ENCODE peak calls at places on chromosomes 2 and 18, in six cellular contexts. E is brain microvascular endothelial cell, W is IMR-90, H is A549, X is GM13976, S is cardiac fibroblast. K is an unnamed sample.
A peak's percentile ranks its signal among the peaks of the same experiment; 100 is the strongest.

GRCh38 chr2:41197781-41198180 is 745.9 kb upstream of the SLC8A1 start:
- DNase-seq in X (no peak), W (no peak), S (peak; percentile 1), H (no peak), E (peak; percentile 28), K (no peak)

GRCh38 chr2:200655918-200656580 is 70.2 kb downstream of the AOX1 start:
- DNase-seq in W (peak; percentile 34), S (peak; percentile 59), E (no peak), H (no peak), X (no peak), K (no peak)

GRCh38 chr2:236174608-236175001 is 6.4 kb upstream of the GBX2 start:
- DNase-seq in S (no peak), W (no peak), X (no peak), E (no peak), H (no peak), K (no peak)

GRCh38 chr2:217419075-217419671 is 559.3 kb upstream of the TNP1 start:
- DNase-seq in H (no peak), W (no peak), S (no peak), E (no peak), X (no peak), K (no peak)

GRCh38 chr18:2222270-2223185 is 348.8 kb downstream of the METTL4 start:
- DNase-seq in S (peak; percentile 6), H (no peak), X (no peak), W (no peak), E (no peak), K (no peak)

GRCh38 chr2:134432438-134432883 is 178.6 kb downstream of the MGAT5 start:
- DNase-seq in X (no peak), S (no peak), W (no peak), H (peak; percentile 38), E (no peak), K (no peak)

GRCh38 chr2:126788113-126788512 is 110.6 kb upstream of the TEX51 start:
- DNase-seq in X (no peak), S (no peak), W (no peak), H (no peak), E (no peak), K (no peak)

GRCh38 chr2:102294802-102295489 is 16.4 kb upstream of the IL1RL1 start:
- DNase-seq in H (no peak), X (no peak), E (peak; percentile 15), W (peak; percentile 87), S (peak; percentile 52), K (no peak)

GRCh38 chr2:59885536-59885935 is 667.9 kb downstream of the BCL11A start:
- DNase-seq in E (no peak), X (no peak), S (no peak), H (no peak), W (no peak), K (no peak)

GRCh38 chr2:182018218-182018617 is 32.6 kb downstream of the PPP1R1C start:
- DNase-seq in W (peak; percentile 62), X (no peak), E (no peak), S (peak; percentile 9), H (no peak), K (no peak)

GRCh38 chr2:55169915-55170314 is 62.2 kb downstream of the CLHC1 start:
- DNase-seq in W (no peak), H (no peak), E (no peak), S (no peak), X (no peak), K (no peak)

GRCh38 chr2:55173422-55174020 is 58.6 kb downstream of the CLHC1 start:
- DNase-seq in W (no peak), S (no peak), E (no peak), H (no peak), X (no peak), K (no peak)

GRCh38 chr2:55180374-55180773 is 51.7 kb downstream of the CLHC1 start:
- DNase-seq in H (no peak), E (no peak), S (no peak), X (no peak), W (no peak), K (no peak)

GRCh38 chr2:55176094-55176415 is 56.0 kb downstream of the CLHC1 start:
- DNase-seq in H (no peak), S (no peak), E (no peak), W (no peak), X (no peak), K (no peak)

GRCh38 chr2:55175254-55176093 is 56.6 kb downstream of the CLHC1 start:
- DNase-seq in H (peak; percentile 87), W (peak; percentile 87), X (peak; percentile 68), E (no peak), S (peak; percentile 80), K (no peak)
- TF ChIP-seq CTCF in H (peak; percentile 95), W (peak; percentile 89), X (peak; percentile 26), E (peak; percentile 36), S (peak; percentile 49), K (peak; percentile 76)

GRCh38 chr18:24176727-24177416 is 38.0 kb downstream of the CABYR start:
- DNase-seq in W (peak; percentile 56), H (peak; percentile 13), E (peak; percentile 44), X (peak; percentile 72), S (peak; percentile 69), K (no peak)

GRCh38 chr18:24181806-24182205 is 42.9 kb downstream of the CABYR start:
- DNase-seq in W (no peak), H (no peak), E (no peak), X (no peak), S (peak; percentile 20), K (no peak)

GRCh38 chr18:24177499-24178133 is 38.8 kb downstream of the CABYR start:
- DNase-seq in E (no peak), X (no peak), W (no peak), S (no peak), H (no peak), K (no peak)

GRCh38 chr18:24185805-24186204 is 46.9 kb downstream of the CABYR start:
- DNase-seq in E (peak; percentile 88), W (peak; percentile 78), X (no peak), S (peak; percentile 46), H (no peak), K (no peak)

GRCh38 chr18:24180048-24180447 is 41.2 kb downstream of the CABYR start:
- DNase-seq in E (no peak), W (no peak), S (no peak), X (no peak), H (no peak), K (no peak)
- TF ChIP-seq CTCF in E (no peak), W (no peak), S (no peak), X (no peak), H (no peak), K (no peak)

DNA sequence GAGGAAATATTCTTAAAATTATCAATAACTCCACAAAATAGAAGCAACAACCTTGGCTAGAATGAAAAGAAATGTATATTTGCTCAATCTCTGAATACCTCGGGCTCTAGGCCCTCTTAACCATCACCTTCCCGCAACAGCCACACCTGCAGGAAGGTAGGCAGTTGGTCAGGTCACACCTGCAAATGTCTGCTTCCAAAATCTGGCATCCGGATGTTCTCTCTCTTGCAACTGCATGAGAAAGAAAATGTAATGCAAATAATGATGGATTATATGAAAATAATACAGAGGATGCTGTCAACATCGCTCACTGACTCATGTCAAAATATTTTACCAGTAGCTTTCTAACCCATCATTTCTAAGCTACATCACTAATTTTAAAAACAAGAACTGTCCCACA is 148.3 kb downstream of the SATB2 start:
- DNase-seq in W (no peak), H (no peak), X (no peak), S (no peak), E (no peak), K (no peak)
- TF ChIP-seq CTCF in W (no peak), H (no peak), X (no peak), S (no peak), E (no peak), K (no peak)

DNA sequence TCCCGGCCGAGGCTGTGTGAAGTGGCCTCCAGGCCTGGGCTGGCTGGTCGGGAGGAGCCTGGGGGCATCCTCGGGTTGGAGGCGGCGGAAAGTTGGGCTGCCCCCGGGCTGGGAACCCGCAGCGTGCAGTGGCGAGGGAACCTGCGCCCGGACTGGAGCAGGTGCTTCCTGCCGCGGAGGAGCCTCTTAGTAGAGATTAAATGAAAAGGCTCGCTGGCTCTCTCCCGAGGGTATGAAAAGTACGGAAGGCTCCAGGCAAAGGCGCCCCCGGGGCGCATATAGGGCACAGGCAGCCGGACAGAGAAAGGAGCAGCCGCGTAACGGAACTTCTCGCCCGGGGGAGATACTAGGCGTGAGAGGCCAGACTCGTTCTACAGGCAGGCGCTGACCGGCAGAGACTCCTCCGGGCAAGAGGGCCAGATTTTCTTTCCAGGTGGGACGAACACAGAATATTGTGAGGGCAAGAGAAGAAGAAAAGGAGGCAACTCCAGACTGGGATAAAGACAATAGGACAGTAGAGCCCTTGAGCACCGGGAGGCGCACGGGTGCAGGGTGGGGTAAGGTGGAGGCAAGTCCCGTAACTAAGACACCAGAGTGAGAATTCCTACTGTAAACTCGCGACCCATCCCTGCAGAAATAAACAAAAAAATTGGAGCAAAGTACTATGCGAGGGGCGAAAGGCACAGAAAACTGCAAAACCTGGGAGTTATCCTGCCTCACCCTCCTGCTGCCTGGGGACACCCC is 828 bp downstream of the CDH2 start:
- DNase-seq in E (no peak), S (peak; percentile 40), H (peak; percentile 13), X (peak; percentile 27), W (peak; percentile 27), K (no peak)
- TF ChIP-seq CTCF in E (no peak), S (no peak), H (no peak), X (no peak), W (no peak), K (no peak)

GRCh38 chr18:63422087-63422861 is at the start of gene VPS4B:
- DNase-seq in W (peak; percentile 99), H (peak; percentile 81), E (peak; percentile 99), X (peak; percentile 99), S (peak; percentile 100), K (peak; percentile 99)
- TF ChIP-seq CTCF in W (no peak), H (no peak), E (no peak), X (no peak), S (no peak), K (peak; percentile 44)

GRCh38 chr2:191231995-191232394 is 13.2 kb upstream of the MYO1B start:
- DNase-seq in W (peak; percentile 48), H (no peak), S (peak; percentile 69), X (no peak), E (no peak), K (no peak)
- TF ChIP-seq CTCF in W (peak; percentile 60), H (peak; percentile 41), S (peak; percentile 60), X (no peak), E (peak; percentile 53), K (peak; percentile 59)

DNA sequence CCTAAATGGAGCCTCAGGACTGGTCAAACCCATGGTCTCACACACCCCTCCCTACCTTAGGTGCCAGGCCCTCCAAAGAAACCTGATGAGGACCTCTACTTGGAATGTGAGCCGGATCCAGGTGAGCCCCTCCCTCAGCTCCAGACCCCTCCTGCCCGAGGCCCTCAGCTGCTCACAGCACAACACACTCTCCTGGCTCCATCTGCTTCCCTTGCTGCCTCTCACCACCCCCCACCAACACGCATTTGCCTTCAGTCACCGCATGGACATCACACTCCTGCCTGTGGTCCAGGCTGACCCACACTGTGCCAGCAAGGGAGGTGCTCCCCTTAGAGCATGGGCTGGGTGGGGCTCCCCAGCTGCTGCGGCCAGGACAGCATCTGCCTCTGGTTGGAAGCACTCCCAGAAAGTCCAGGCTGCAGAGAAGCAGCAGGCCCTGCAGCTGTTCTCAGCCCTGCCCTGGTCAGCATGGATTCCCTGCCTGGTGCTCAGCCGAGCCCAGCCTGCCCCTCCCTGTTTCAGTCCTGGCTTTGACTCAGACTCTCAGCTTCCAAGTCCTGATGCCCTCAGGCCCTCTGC is 15.1 kb downstream of the SH2D6 start:
- DNase-seq in S (peak; percentile 96), E (no peak), H (no peak), W (peak; percentile 96), X (no peak), K (no peak)
- TF ChIP-seq CTCF in S (no peak), E (no peak), H (no peak), W (no peak), X (no peak), K (no peak)

GRCh38 chr2:16617282-16618266 is 48.1 kb downstream of the CYRIA start:
- DNase-seq in W (peak; percentile 56), H (no peak), S (peak; percentile 67), X (no peak), E (peak; percentile 31), K (no peak)
- TF ChIP-seq CTCF in W (peak; percentile 67), H (peak; percentile 20), S (peak; percentile 62), X (peak; percentile 28), E (peak; percentile 77), K (peak; percentile 72)

K was measured in type B pancreatic cell.